ENCODE peak calls at places on chromosome 12, in five cellular contexts. R is SK-N-SH, G is HepG2, Y is GM12892, S is prostate gland. K is an unnamed sample.
A peak's percentile ranks its signal among the peaks of the same experiment; 100 is the strongest.

GRCh38 chr12:12811343-12811742 is 1.8 kb upstream of the DDX47 start:
- DNase-seq in G (no peak), R (no peak), Y (no peak), S (no peak), K (no peak)

GRCh38 chr12:96876966-96877365 is 30.1 kb upstream of the NEDD1 start:
- DNase-seq in Y (no peak), R (no peak), S (no peak), G (no peak), K (no peak)

GRCh38 chr12:111557271-111558106 is 41.6 kb downstream of the ATXN2 start:
- DNase-seq in R (no peak), G (no peak), Y (no peak), S (no peak), K (no peak)

GRCh38 chr12:47504775-47505446 is 200.9 kb downstream of the RPAP3 start:
- DNase-seq in G (no peak), Y (no peak), S (no peak), R (no peak), K (no peak)

GRCh38 chr12:57471-57980 is 9.0 kb upstream of the IQSEC3 start:
- DNase-seq in G (no peak), Y (no peak), R (no peak), S (no peak), K (peak; percentile 9)

GRCh38 chr12:90619943-90620342 is 335.0 kb downstream of the CCER1 start:
- DNase-seq in G (no peak), S (no peak), Y (no peak), R (no peak), K (no peak)

GRCh38 chr12:31323466-31324115 is 2.4 kb downstream of the SINHCAF start:
- DNase-seq in S (peak; percentile 44), G (no peak), R (no peak), Y (peak; percentile 24), K (peak; percentile 56)

GRCh38 chr12:77368379-77368778 is 303.0 kb upstream of the E2F7 start:
- DNase-seq in G (no peak), S (no peak), Y (no peak), R (no peak), K (no peak)

GRCh38 chr12:122406701-122407154 is 15.7 kb downstream of the CLIP1 start:
- DNase-seq in S (no peak), G (peak; percentile 52), Y (no peak), R (no peak), K (no peak)

GRCh38 chr12:51192284-51192671 is 19.3 kb upstream of the TFCP2 start:
- DNase-seq in Y (no peak), G (no peak), S (no peak), R (no peak), K (no peak)

GRCh38 chr12:47549258-47549657 is 156.6 kb downstream of the RPAP3 start:
- DNase-seq in Y (no peak), G (no peak), S (no peak), R (no peak), K (no peak)

GRCh38 chr12:28767836-28768348 is 381.2 kb upstream of the FAR2 start:
- DNase-seq in G (no peak), R (no peak), S (no peak), Y (no peak), K (no peak)

GRCh38 chr12:54404061-54405004 is 14.7 kb downstream of the ITGA5 start:
- DNase-seq in S (no peak), G (peak; percentile 40), Y (no peak), R (peak; percentile 64), K (peak; percentile 97)

GRCh38 chr12:114015851-114016250 is 49.7 kb upstream of the RBM19 start:
- DNase-seq in R (no peak), S (no peak), G (no peak), Y (no peak), K (no peak)

GRCh38 chr12:57657744-57658143 is 24.7 kb upstream of the B4GALNT1 start:
- DNase-seq in R (no peak), G (no peak), S (peak; percentile 51), Y (no peak), K (no peak)

GRCh38 chr12:81231574-81232368 is 153.9 kb downstream of the ACSS3 start:
- DNase-seq in R (no peak), S (no peak), Y (no peak), G (no peak), K (no peak)

GRCh38 chr12:31742891-31743290 is 14.1 kb upstream of the AMN1 start:
- DNase-seq in G (no peak), S (no peak), Y (no peak), R (no peak), K (no peak)

GRCh38 chr12:132185698-132186097 is 41.4 kb downstream of the NOC4L start:
- DNase-seq in S (no peak), G (no peak), Y (no peak), R (no peak), K (no peak)

GRCh38 chr12:99985129-99985570 is 414 bp upstream of the ANKS1B start:
- DNase-seq in R (no peak), Y (no peak), G (no peak), S (no peak), K (no peak)

GRCh38 chr12:123058980-123059379 is 78.5 kb downstream of the ARL6IP4 start:
- DNase-seq in R (no peak), Y (no peak), G (no peak), S (no peak), K (no peak)

GRCh38 chr12:39103552-39104165 is 198.3 kb upstream of the CPNE8 start:
- DNase-seq in R (peak; percentile 67), Y (peak; percentile 13), S (peak; percentile 40), G (peak; percentile 59), K (peak; percentile 87)

GRCh38 chr12:11822071-11822818 is 172.8 kb downstream of the ETV6 start:
- DNase-seq in S (no peak), G (no peak), Y (no peak), R (no peak), K (no peak)

GRCh38 chr12:30023186-30023585 is 239.4 kb upstream of the TMTC1 start:
- DNase-seq in R (no peak), S (no peak), G (no peak), Y (no peak), K (no peak)

GRCh38 chr12:49598527-49598926 is 6.9 kb downstream of the FAM186B start:
- DNase-seq in Y (no peak), R (no peak), G (no peak), S (no peak), K (no peak)

GRCh38 chr12:67989184-67989965 is at the start of gene IFNG-AS1:
- DNase-seq in R (no peak), G (no peak), S (no peak), Y (no peak), K (no peak)

GRCh38 chr12:25065035-25065434 is 116.1 kb upstream of the BCAT1 start:
- DNase-seq in S (no peak), R (no peak), G (no peak), Y (no peak), K (peak; percentile 8)

GRCh38 chr12:50985322-50985721 is 33.0 kb downstream of the HIGD1C start:
- DNase-seq in Y (no peak), G (peak; percentile 25), R (no peak), S (peak; percentile 26), K (no peak)

GRCh38 chr12:10397311-10397710 is 7.5 kb upstream of the KLRK1 start:
- DNase-seq in G (no peak), R (no peak), S (no peak), Y (no peak), K (no peak)

GRCh38 chr12:129196927-129197326 is 343.6 kb downstream of the GLT1D1 start:
- DNase-seq in S (no peak), G (no peak), Y (no peak), R (no peak), K (no peak)

GRCh38 chr12:92619730-92620684 is 82.8 kb upstream of the PLEKHG7 start:
- DNase-seq in Y (no peak), G (no peak), R (no peak), S (no peak), K (no peak)
- TF ChIP-seq POLR2AphosphoS5 in Y (no peak), G (no peak), R (no peak), S (no peak), K (no peak)

DNA sequence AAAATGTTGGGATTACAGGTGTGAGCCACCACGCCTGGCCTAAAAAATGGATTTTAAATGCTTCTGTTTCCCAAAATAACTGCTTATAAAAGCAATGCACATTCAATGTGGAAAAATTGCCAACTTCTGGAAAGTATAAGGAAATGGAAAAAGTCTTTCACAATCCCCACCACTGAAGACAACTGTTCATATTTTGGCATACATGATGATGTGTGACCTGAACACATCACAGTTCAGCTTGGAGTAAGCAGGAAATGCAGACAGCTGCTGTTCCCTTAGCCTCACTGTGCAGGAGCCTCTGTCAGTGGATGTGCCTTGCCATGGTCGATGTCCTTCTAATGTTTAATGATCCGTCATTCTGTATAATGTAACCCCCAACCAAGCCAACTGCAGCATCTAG is 5.2 kb downstream of the MTERF2 start:
- DNase-seq in Y (no peak), G (no peak), S (no peak), R (no peak), K (no peak)
- TF ChIP-seq POLR2AphosphoS5 in Y (no peak), G (no peak), S (no peak), R (no peak), K (no peak)

GRCh38 chr12:27289414-27289813 is 43.2 kb upstream of the BMAL2 start:
- DNase-seq in Y (no peak), G (no peak), R (no peak), S (no peak), K (no peak)

GRCh38 chr12:27284751-27285150 is 40.7 kb downstream of the STK38L start:
- DNase-seq in Y (no peak), G (no peak), S (no peak), R (no peak), K (no peak)

GRCh38 chr12:27280412-27280811 is 36.3 kb downstream of the STK38L start:
- DNase-seq in G (no peak), Y (no peak), S (no peak), R (no peak), K (no peak)

GRCh38 chr12:27284021-27284420 is 39.9 kb downstream of the STK38L start:
- DNase-seq in R (no peak), G (no peak), Y (no peak), S (no peak), K (no peak)

GRCh38 chr12:27285395-27285794 is 41.3 kb downstream of the STK38L start:
- DNase-seq in R (no peak), Y (no peak), S (no peak), G (no peak), K (no peak)
- TF ChIP-seq POLR2AphosphoS5 in R (no peak), Y (no peak), S (no peak), G (no peak), K (no peak)

GRCh38 chr12:93500201-93500600 is 32.9 kb downstream of the MRPL42 start:
- DNase-seq in Y (no peak), G (no peak), S (no peak), R (no peak), K (no peak)

GRCh38 chr12:93500667-93501066 is 33.4 kb downstream of the MRPL42 start:
- DNase-seq in G (no peak), R (no peak), Y (no peak), S (no peak), K (no peak)

GRCh38 chr12:93502802-93503623 is 35.7 kb downstream of the MRPL42 start:
- DNase-seq in G (peak; percentile 33), S (peak; percentile 36), R (peak; percentile 26), Y (no peak), K (peak; percentile 69)

GRCh38 chr12:93497456-93497855 is 30.1 kb downstream of the MRPL42 start:
- DNase-seq in Y (no peak), R (no peak), S (no peak), G (no peak), K (no peak)
- TF ChIP-seq POLR2AphosphoS5 in Y (no peak), R (no peak), S (no peak), G (no peak), K (no peak)

GRCh38 chr12:71063087-71063486 is 94.7 kb downstream of the TSPAN8 start:
- DNase-seq in G (no peak), R (no peak), S (no peak), Y (no peak), K (no peak)
- TF ChIP-seq POLR2AphosphoS5 in G (no peak), R (no peak), S (no peak), Y (no peak), K (no peak)

GRCh38 chr12:108649668-108650067 is 16.0 kb upstream of the SELPLG start:
- DNase-seq in Y (no peak), G (no peak), S (no peak), R (no peak), K (no peak)
- TF ChIP-seq POLR2AphosphoS5 in Y (no peak), G (no peak), S (peak; percentile 33), R (peak; percentile 76), K (no peak)